ENCODE peak calls at places on chromosomes 13 and 19, in ten cellular contexts. S is neural progenitor cell, H is right atrium auricular region, T is upper lobe of right lung, P is K562, F is Caco-2, Z is kidney epithelial cell, A is hepatocyte, W is esophagus muscularis mucosa, G is heart right ventricle. R is an unnamed sample. For H3K36me3, the result is how much of the 10 kb centered on the place peaks cover.

GRCh38 chr13:113489549-113490495 is 689 bp downstream of the DCUN1D2 start:
- DNase-seq in S (no peak), H (no peak), T (no peak), P (peak), F (peak), Z (no peak), A (peak), W (peak), G (no peak), R (peak)

GRCh38 chr13:50389726-50390125 is 374.5 kb downstream of the KCNRG start:
- DNase-seq in S (no peak), H (no peak), T (no peak), P (no peak), F (no peak), Z (no peak), A (no peak), W (no peak), G (no peak), R (no peak)

GRCh38 chr19:39093761-39094160 is 9.6 kb downstream of the ACP7 start:
- DNase-seq in S (no peak), H (no peak), T (no peak), P (no peak), F (no peak), Z (no peak), A (no peak), W (no peak), G (no peak), R (peak)

GRCh38 chr19:58355215-58355796 is 2.0 kb upstream of the A1BG start:
- DNase-seq in S (no peak), H (no peak), T (no peak), P (no peak), F (no peak), Z (no peak), A (no peak), W (no peak), G (no peak), R (no peak)

GRCh38 chr13:49679244-49679643 is 12.0 kb downstream of the EBPL start:
- DNase-seq in S (no peak), H (no peak), T (no peak), P (no peak), F (peak), Z (no peak), A (peak), W (no peak), G (no peak), R (no peak)

GRCh38 chr19:38046254-38047047 is 139.4 kb downstream of the SIPA1L3 start:
- DNase-seq in S (no peak), H (no peak), T (no peak), P (no peak), F (no peak), Z (no peak), A (no peak), W (no peak), G (no peak), R (no peak)

GRCh38 chr19:2235026-2235395 is 1.1 kb downstream of the PLEKHJ1 start:
- DNase-seq in S (no peak), H (no peak), T (no peak), P (no peak), F (no peak), Z (no peak), A (no peak), W (no peak), G (no peak), R (peak)

GRCh38 chr13:76016799-76017198 is 380.7 kb downstream of the LMO7 start:
- DNase-seq in S (peak), H (no peak), T (peak), P (peak), F (peak), Z (no peak), A (peak), W (no peak), G (no peak), R (peak)

GRCh38 chr19:40321566-40322270 is 26.5 kb downstream of the C19orf47 start:
- DNase-seq in S (no peak), H (no peak), T (peak), P (no peak), F (no peak), Z (no peak), A (no peak), W (no peak), G (no peak), R (no peak)

GRCh38 chr13:49731766-49732165 is 40.5 kb upstream of the EBPL start:
- DNase-seq in S (no peak), H (no peak), T (no peak), P (no peak), F (no peak), Z (no peak), A (no peak), W (no peak), G (no peak), R (peak)

GRCh38 chr13:81326913-81327312 is 986.0 kb upstream of the SPRY2 start:
- DNase-seq in S (no peak), H (no peak), T (no peak), P (no peak), F (no peak), Z (no peak), A (no peak), W (no peak), G (no peak), R (peak)

GRCh38 chr19:54739587-54740497 is 1.5 kb downstream of the KIR2DL3 start:
- DNase-seq in S (no peak), H (no peak), T (no peak), P (no peak), F (no peak), Z (no peak), A (no peak), W (no peak), G (no peak), R (no peak)

DNA sequence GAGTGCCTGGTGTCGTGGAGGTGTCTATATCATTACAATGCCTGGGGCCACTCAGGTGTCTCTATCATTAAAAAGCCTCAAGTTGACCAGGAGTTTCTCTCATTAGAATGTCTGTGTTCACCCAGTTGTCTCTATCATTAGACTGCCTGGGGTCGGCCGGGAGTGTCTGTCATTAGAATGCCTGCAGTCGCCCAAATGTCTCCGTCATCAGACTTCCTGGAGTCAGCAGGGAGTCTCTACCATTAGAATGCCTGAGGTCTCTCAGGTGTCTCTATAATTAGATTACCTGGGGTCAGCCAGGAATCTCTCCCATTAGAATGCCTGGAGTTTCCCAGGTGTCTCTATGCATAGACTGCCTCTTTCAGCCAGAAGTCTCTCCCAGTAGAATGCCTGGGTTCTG is 1477.6 kb downstream of the UQCRFS1 start:
- DNase-seq in S (no peak), H (peak), T (no peak), P (no peak), F (no peak), Z (no peak), A (no peak), W (no peak), G (no peak), R (no peak)
- TF ChIP-seq CTCF in S (no peak), H (no peak), T (no peak), P (no peak), F (no peak), Z (no peak), A (no peak), W (no peak), G (no peak), R (no peak)

GRCh38 chr19:51422053-51422448 is 4.6 kb upstream of the SIGLEC10 start:
- DNase-seq in S (peak), H (peak), T (peak), P (peak), F (peak), Z (peak), A (peak), W (no peak), G (peak), R (peak)
- H3K4me3 ChIP-seq in S (peak), H (no peak), T (no peak), P (no peak), F (no peak), Z (no peak), A (no peak), W (no peak), G (no peak), R (no peak)

GRCh38 chr19:17647071-17648020 is 40.8 kb downstream of the UNC13A start:
- DNase-seq in S (peak), H (no peak), T (no peak), P (peak), F (no peak), Z (no peak), A (no peak), W (no peak), G (no peak), R (no peak)
- H3K36me3 ChIP-seq in S (under half), H (under half), T (under half), P (under half), F (under half), Z (under half), A (under half), W (under half), G (under half), R (under half)

DNA sequence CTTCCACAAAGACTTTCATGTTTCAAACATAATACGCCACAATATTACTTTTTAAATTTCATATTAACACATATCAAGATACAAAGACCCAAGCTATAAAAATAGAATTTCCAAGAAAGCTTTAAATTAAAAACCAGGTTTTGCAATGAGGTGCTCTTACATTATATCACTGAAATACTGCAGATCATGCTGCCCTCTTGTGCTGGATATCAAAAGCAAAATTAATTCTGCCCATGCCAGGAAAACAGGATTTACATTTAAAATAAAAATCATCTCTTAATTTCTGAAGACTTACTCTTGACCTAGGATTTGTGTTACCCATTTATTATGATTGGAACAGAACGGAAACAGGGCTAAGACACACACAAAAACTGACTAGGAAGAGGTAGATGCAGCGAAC is 145.0 kb downstream of the ABCC4 start:
- DNase-seq in S (no peak), H (no peak), T (no peak), P (no peak), F (no peak), Z (no peak), A (no peak), W (no peak), G (no peak), R (peak)
- TF ChIP-seq CTCF in S (peak), H (no peak), T (no peak), P (no peak), F (peak), Z (peak), A (peak), W (no peak), G (peak), R (peak)

GRCh38 chr19:33302974-33303790 is 848 bp upstream of the CEBPA start:
- DNase-seq in S (peak), H (no peak), T (peak), P (no peak), F (peak), Z (no peak), A (peak), W (no peak), G (peak), R (no peak)
- H3K4me3 ChIP-seq in S (peak), H (peak), T (peak), P (peak), F (peak), Z (peak), A (peak), W (peak), G (peak), R (peak)